ENCODE peak calls at places on chromosomes 12 and 14, in ten cellular contexts. P, B, K, I, D, N, V, C, A and G are unnamed samples.

GRCh38 chr12:131684015-131684725 is 26.7 kb upstream of the SFSWAP start:
- DNase-seq in P (no peak), B (no peak), K (peak; percentile 8), I (no peak), D (no peak), N (no peak), V (no peak), C (no peak), A (no peak), G (no peak)

GRCh38 chr12:71045781-71046180 is 112.0 kb downstream of the TSPAN8 start:
- DNase-seq in P (peak; percentile 27), B (no peak), K (no peak), I (no peak), D (no peak), N (peak; percentile 6), V (no peak), C (no peak), A (no peak), G (no peak)

GRCh38 chr12:107144990-107145389 is 51.6 kb upstream of the CRY1 start:
- DNase-seq in P (no peak), B (no peak), K (no peak), I (no peak), D (no peak), N (no peak), V (no peak), C (no peak), A (no peak), G (no peak)

GRCh38 chr14:104657563-104658324 is 31.7 kb upstream of the INF2 start:
- DNase-seq in P (no peak), B (no peak), K (no peak), I (no peak), D (no peak), N (peak; percentile 83), V (no peak), C (no peak), A (no peak), G (no peak)

GRCh38 chr12:25416516-25416915 is 136.6 kb downstream of the LMNTD1 start:
- DNase-seq in P (no peak), B (no peak), K (no peak), I (no peak), D (no peak), N (no peak), V (no peak), C (no peak), A (no peak), G (no peak)

GRCh38 chr12:996881-997280 is 5.9 kb downstream of the ERC1 start:
- DNase-seq in P (no peak), B (no peak), K (no peak), I (no peak), D (no peak), N (no peak), V (no peak), C (no peak), A (no peak), G (no peak)

GRCh38 chr14:84785997-84786396 is 743.9 kb upstream of the FLRT2 start:
- DNase-seq in P (no peak), B (no peak), K (no peak), I (no peak), D (no peak), N (no peak), V (no peak), C (no peak), A (no peak), G (no peak)

GRCh38 chr12:356276-356988 is 32.7 kb downstream of the KDM5A start:
- DNase-seq in P (peak; percentile 75), B (no peak), K (no peak), I (no peak), D (no peak), N (no peak), V (no peak), C (no peak), A (no peak), G (no peak)

GRCh38 chr14:89430271-89430620 is 13.2 kb upstream of the FOXN3 start:
- DNase-seq in P (no peak), B (no peak), K (no peak), I (no peak), D (no peak), N (no peak), V (no peak), C (no peak), A (no peak), G (no peak)

GRCh38 chr12:6928703-6929407 is 1.1 kb downstream of the ATN1 start:
- DNase-seq in P (no peak), B (no peak), K (no peak), I (no peak), D (no peak), N (no peak), V (no peak), C (no peak), A (no peak), G (no peak)

GRCh38 chr12:109088818-109089217 is 4.5 kb downstream of the ALKBH2 start:
- DNase-seq in P (peak; percentile 22), B (no peak), K (no peak), I (no peak), D (no peak), N (no peak), V (no peak), C (no peak), A (no peak), G (no peak)

GRCh38 chr12:124294686-124295315 is at the start of gene RFLNA:
- DNase-seq in P (no peak), B (no peak), K (no peak), I (no peak), D (no peak), N (no peak), V (no peak), C (no peak), A (no peak), G (no peak)

GRCh38 chr12:93616584-93617101 is 44.2 kb downstream of the SOCS2 start:
- DNase-seq in P (no peak), B (no peak), K (no peak), I (no peak), D (no peak), N (no peak), V (no peak), C (no peak), A (no peak), G (no peak)